ENCODE peak calls at places on chromosomes 16 and 17, in four cellular contexts. L is A549, B is K562, H is HepG2. J is an unnamed sample.

GRCh38 chr17:36682804-36683203 is 81.4 kb downstream of the MRM1 start:
- DNase-seq in L (no peak), B (no peak), H (no peak), J (no peak)

GRCh38 chr17:43661699-43662431 is at the start of gene MEOX1:
- DNase-seq in L (no peak), B (no peak), H (no peak), J (no peak)

GRCh38 chr17:3598078-3598477 is 11.1 kb downstream of the TRPV1 start:
- DNase-seq in L (no peak), B (no peak), H (no peak), J (no peak)

GRCh38 chr16:73966851-73967250 is 329.8 kb upstream of the PSMD7 start:
- DNase-seq in L (no peak), B (no peak), H (no peak), J (no peak)

GRCh38 chr17:2337152-2337810 is at the start of gene SGSM2:
- DNase-seq in L (peak; percentile 55), B (peak; percentile 73), H (peak; percentile 42), J (peak; percentile 98)

GRCh38 chr17:43917348-43918025 is 10.2 kb upstream of the MPP2 start:
- DNase-seq in L (peak; percentile 43), B (peak; percentile 53), H (no peak), J (no peak)

GRCh38 chr16:79656537-79657115 is 56.1 kb upstream of the MAF start:
- DNase-seq in L (no peak), B (no peak), H (no peak), J (no peak)

GRCh38 chr16:69563605-69564580 is 1.9 kb upstream of the NFAT5 start:
- DNase-seq in L (peak; percentile 46), B (peak; percentile 20), H (peak; percentile 49), J (no peak)

GRCh38 chr17:59346876-59347407 is 15.5 kb downstream of the YPEL2 start:
- DNase-seq in L (no peak), B (no peak), H (no peak), J (no peak)

GRCh38 chr17:48800626-48801217 is 16.3 kb downstream of the TTLL6 start:
- DNase-seq in L (no peak), B (no peak), H (no peak), J (no peak)

GRCh38 chr17:81665205-81666091 is 957 bp downstream of the OXLD1 start:
- DNase-seq in L (peak; percentile 61), B (peak; percentile 55), H (peak; percentile 47), J (peak; percentile 79)

GRCh38 chr17:12940699-12941098 is 77.1 kb downstream of the ELAC2 start:
- DNase-seq in L (no peak), B (no peak), H (no peak), J (no peak)

GRCh38 chr17:80596760-80597608 is 52.3 kb downstream of the RPTOR start:
- DNase-seq in L (no peak), B (no peak), H (no peak), J (no peak)

GRCh38 chr16:56611281-56611833 is 3.0 kb downstream of the MT2A start:
- DNase-seq in L (peak; percentile 36), B (no peak), H (peak; percentile 78), J (no peak)

GRCh38 chr16:10663146-10663545 is 31.6 kb downstream of the TEKT5 start:
- DNase-seq in L (no peak), B (no peak), H (no peak), J (no peak)

GRCh38 chr17:143785-144281 is 6.5 kb downstream of the SCGB1C2 start:
- DNase-seq in L (peak; percentile 85), B (peak; percentile 85), H (peak; percentile 48), J (peak; percentile 94)

GRCh38 chr17:45021607-45022287 is 29.7 kb downstream of the DCAKD start:
- DNase-seq in L (peak; percentile 67), B (peak; percentile 90), H (peak; percentile 53), J (peak; percentile 96)

GRCh38 chr17:75683467-75684041 is 16.4 kb downstream of the SAP30BP start:
- DNase-seq in L (peak; percentile 80), B (peak; percentile 63), H (peak; percentile 59), J (no peak)

GRCh38 chr17:8206536-8206935 is 3.8 kb downstream of the AURKB start:
- DNase-seq in L (no peak), B (no peak), H (no peak), J (no peak)

GRCh38 chr16:72990003-72990521 is 57.9 kb downstream of the ZFHX3 start:
- DNase-seq in L (no peak), B (no peak), H (no peak), J (no peak)

GRCh38 chr17:75263051-75263450 is 1.4 kb downstream of the MRPS7 start:
- DNase-seq in L (no peak), B (no peak), H (no peak), J (no peak)

GRCh38 chr17:76095943-76096342 is 7.6 kb downstream of the EXOC7 start:
- DNase-seq in L (no peak), B (no peak), H (no peak), J (no peak)

GRCh38 chr17:76689859-76690258 is 20.9 kb downstream of the MXRA7 start:
- DNase-seq in L (no peak), B (no peak), H (no peak), J (no peak)

GRCh38 chr17:45248132-45248936 is 13.6 kb downstream of the SPATA32 start:
- DNase-seq in L (peak; percentile 62), B (peak; percentile 79), H (no peak), J (no peak)

GRCh38 chr17:48081858-48082257 is 19.4 kb downstream of the CBX1 start:
- DNase-seq in L (no peak), B (no peak), H (no peak), J (no peak)

GRCh38 chr16:79312502-79312901 is 288.0 kb downstream of the MAF start:
- DNase-seq in L (no peak), B (no peak), H (no peak), J (no peak)

GRCh38 chr16:69307091-69307490 is 4.1 kb upstream of the VPS4A start:
- DNase-seq in L (no peak), B (no peak), H (no peak), J (no peak)

GRCh38 chr16:1559446-1559975 is 26.0 kb downstream of the TMEM204 start:
- DNase-seq in L (no peak), B (no peak), H (no peak), J (no peak)

DNA sequence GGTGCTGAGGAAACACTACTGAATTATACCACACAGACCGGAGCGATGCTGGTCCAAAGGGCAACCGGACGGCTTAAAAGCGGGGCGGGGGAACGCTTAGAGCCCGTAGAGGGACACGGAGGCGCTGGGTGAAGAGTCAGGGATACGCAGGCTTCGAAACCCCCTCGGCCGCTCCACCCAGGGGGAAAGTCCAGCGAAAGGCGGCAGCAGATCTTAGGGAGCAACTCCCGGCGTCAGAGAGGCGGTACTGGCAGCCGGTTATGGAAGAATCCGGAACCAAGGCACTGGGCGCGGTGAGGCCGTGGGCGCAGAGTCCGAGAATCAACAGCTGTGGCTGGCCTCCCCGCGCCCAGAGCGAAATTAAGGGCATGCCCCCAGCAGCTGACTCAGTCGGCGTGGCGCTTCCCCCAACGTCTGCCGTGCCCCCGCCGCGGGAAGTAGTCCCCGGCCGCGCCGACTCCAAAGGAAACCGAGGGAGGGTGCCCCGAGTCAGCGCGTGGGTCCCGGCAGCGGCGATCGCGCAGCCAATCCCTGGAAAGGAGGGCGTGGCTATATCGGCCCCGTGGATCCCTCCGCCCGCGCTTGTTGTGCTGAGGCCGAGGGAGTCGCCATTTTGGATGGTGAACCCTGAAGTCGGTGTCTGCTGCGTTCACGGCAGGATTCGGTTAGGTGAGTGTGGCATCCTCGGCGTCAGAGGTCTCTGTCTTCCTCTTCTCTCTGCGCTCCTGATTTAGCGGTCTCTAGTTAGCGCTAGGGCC is at the start of gene IST1:
- DNase-seq in L (peak; percentile 99), B (peak; percentile 98), H (peak; percentile 96), J (peak; percentile 98)
- TF ChIP-seq REST in L (no peak), B (no peak), H (no peak), J (peak; percentile 10)

GRCh38 chr16:23465179-23465578 is 12.2 kb upstream of the COG7 start:
- DNase-seq in L (no peak), B (no peak), H (no peak), J (no peak)

GRCh38 chr16:23464196-23464595 is 11.2 kb upstream of the COG7 start:
- DNase-seq in L (no peak), B (no peak), H (no peak), J (no peak)

GRCh38 chr16:23466162-23466885 is 13.3 kb upstream of the COG7 start:
- DNase-seq in L (peak; percentile 73), B (no peak), H (no peak), J (no peak)

DNA sequence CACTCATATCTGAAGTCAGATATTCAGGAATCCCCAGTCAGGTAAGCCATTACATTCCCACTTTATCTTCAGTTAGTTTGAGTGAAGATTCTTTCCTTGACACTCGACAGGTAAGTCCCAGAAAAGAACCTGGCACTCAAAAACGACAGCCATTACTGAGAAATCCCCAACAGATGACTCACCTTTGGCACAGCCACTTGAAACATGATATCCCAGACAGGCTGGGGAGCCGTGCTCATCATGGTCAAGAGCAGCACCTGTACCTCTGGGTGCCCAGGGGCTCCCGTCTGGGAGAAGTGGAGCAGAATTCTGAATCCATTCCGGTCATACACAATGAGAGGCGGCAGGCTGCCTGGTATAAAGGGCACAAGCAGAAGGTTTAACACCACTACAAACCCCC is 16.8 kb upstream of the COG7 start:
- DNase-seq in L (peak; percentile 38), B (no peak), H (no peak), J (no peak)
- TF ChIP-seq SMC3 in L (no peak), B (no peak), H (no peak), J (no peak)

GRCh38 chr17:68740555-68741447 is 139.6 kb upstream of the FAM20A start:
- DNase-seq in L (peak; percentile 34), B (no peak), H (no peak), J (no peak)

GRCh38 chr17:68734911-68735310 is 133.7 kb upstream of the FAM20A start:
- DNase-seq in L (no peak), B (no peak), H (no peak), J (no peak)

GRCh38 chr17:68734202-68734825 is 133.1 kb upstream of the FAM20A start:
- DNase-seq in L (no peak), B (no peak), H (no peak), J (no peak)

GRCh38 chr17:68733241-68734176 is 132.3 kb upstream of the FAM20A start:
- DNase-seq in L (no peak), B (no peak), H (peak; percentile 83), J (no peak)

GRCh38 chr17:68738044-68738443 is 136.9 kb upstream of the FAM20A start:
- DNase-seq in L (no peak), B (no peak), H (no peak), J (no peak)
- TF ChIP-seq REST in L (no peak), B (no peak), H (no peak), J (no peak)

DNA sequence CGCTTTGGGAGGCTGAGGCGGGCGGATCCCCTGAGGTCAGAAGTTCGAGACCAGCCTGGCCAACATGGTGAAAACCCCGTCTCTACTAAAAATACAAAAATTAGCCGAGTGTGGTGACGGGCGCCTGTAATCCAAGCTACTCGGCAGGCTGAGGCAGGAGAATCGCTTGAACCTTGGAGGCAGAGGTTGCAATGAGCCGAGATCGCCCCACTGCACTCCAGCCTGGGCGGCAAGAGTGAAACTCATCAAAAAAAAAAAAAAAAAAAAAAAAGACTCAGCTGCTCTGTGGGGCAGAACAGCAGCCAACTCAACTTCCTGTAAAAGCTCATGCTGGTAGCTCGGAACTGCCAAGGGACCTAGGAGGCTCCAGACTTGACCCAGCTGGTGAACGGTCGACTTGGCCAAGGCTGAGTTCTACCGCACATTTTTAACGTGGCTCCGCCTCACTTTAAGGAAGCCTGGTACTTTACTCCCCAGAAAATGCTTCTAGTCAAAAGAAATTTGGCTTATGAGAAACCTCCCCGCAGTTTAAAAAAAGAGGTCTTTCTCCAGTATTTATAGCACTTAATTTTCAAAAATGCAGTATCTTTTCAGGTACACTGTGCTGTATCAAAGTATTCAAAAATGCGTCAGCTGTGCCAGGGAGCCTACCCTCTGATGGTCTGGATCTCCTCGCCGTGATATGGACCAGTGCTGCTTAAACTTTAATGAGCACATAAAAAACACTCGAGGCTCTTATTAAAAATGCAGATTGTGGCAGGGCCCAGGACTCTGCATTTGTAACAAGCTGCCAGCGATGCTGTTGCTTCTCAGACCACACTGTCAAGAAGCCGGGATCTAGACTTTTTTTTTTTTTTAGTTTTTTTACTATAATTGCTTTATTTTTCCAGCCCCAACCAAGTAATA is 1.2 kb upstream of the SMARCD2 start:
- DNase-seq in L (peak; percentile 57), B (no peak), H (no peak), J (no peak)
- TF ChIP-seq SMC3 in L (no peak), B (no peak), H (no peak), J (no peak)